ENCODE peak calls at places on chromosomes 7 and 10, in five cellular contexts. Y is COR-L47, K is neural crest cell, V is GM13976, P is NCI-H1105. L is an unnamed sample.

GRCh38 chr7:127654404-127655392 is 2.7 kb downstream of the SND1 start:
- DNase-seq in Y (no peak), K (no peak), V (no peak), P (no peak), L (no peak)

GRCh38 chr7:822692-823276 is 9.5 kb upstream of the SUN1 start:
- DNase-seq in Y (no peak), K (no peak), V (no peak), P (no peak), L (no peak)

GRCh38 chr10:63627881-63628296 is 106.7 kb downstream of the REEP3 start:
- DNase-seq in Y (no peak), K (no peak), V (no peak), P (no peak), L (peak)

GRCh38 chr10:104640339-104641149 is 546 bp upstream of the SORCS3 start:
- DNase-seq in Y (no peak), K (peak), V (no peak), P (no peak), L (peak)

GRCh38 chr10:109475704-109476103 is 447.6 kb downstream of the XPNPEP1 start:
- DNase-seq in Y (no peak), K (no peak), V (no peak), P (no peak), L (no peak)

GRCh38 chr10:128036746-128037542 is 89.3 kb downstream of the MKI67 start:
- DNase-seq in Y (no peak), K (no peak), V (no peak), P (no peak), L (no peak)

GRCh38 chr7:122552769-122553168 is 146.1 kb downstream of the RNF133 start:
- DNase-seq in Y (no peak), K (no peak), V (no peak), P (no peak), L (no peak)

GRCh38 chr10:63246361-63246760 is 113.2 kb downstream of the NRBF2 start:
- DNase-seq in Y (no peak), K (no peak), V (no peak), P (no peak), L (no peak)

L was measured in DMS79 treated with DMSO at 0.1 percent for 48 hours.